ENCODE peak calls at places on chromosomes 12 and 14, in ten cellular contexts. One of them, this sample, is unnamed.
A peak's percentile ranks its signal among the peaks of the same experiment; 100 is the strongest.

GRCh38 chr12:68794653-68795253 is 13.2 kb upstream of the MDM2 start:
- DNase-seq in A549: no peak
- DNase-seq in colonic mucosa: no peak
- DNase-seq in GM12878: no peak
- DNase-seq in tibial artery: no peak
- DNase-seq in body of pancreas: no peak
- DNase-seq in kidney: no peak
- DNase-seq in endodermal cell: no peak
- DNase-seq in CD8-positive, alpha-beta T cell: no peak
- DNase-seq in IMR-90: peak; percentile 86
- DNase-seq in this sample: no peak

GRCh38 chr14:74963705-74964271 is 8.4 kb upstream of the PGF start:
- DNase-seq in IMR-90: peak; percentile 76
- DNase-seq in GM12878: no peak
- DNase-seq in body of pancreas: no peak
- DNase-seq in colonic mucosa: no peak
- DNase-seq in A549: no peak
- DNase-seq in CD8-positive, alpha-beta T cell: no peak
- DNase-seq in tibial artery: no peak
- DNase-seq in endodermal cell: no peak
- DNase-seq in kidney: no peak
- DNase-seq in this sample: no peak

GRCh38 chr12:91180577-91180976 is 2.0 kb downstream of the DCN start:
- DNase-seq in CD8-positive, alpha-beta T cell: no peak
- DNase-seq in endodermal cell: no peak
- DNase-seq in A549: no peak
- DNase-seq in colonic mucosa: no peak
- DNase-seq in GM12878: no peak
- DNase-seq in body of pancreas: no peak
- DNase-seq in kidney: no peak
- DNase-seq in IMR-90: peak; percentile 78
- DNase-seq in tibial artery: no peak
- DNase-seq in this sample: no peak

GRCh38 chr12:104411826-104412626 is 44.7 kb upstream of the CHST11 start:
- DNase-seq in colonic mucosa: no peak
- DNase-seq in tibial artery: no peak
- DNase-seq in GM12878: no peak
- DNase-seq in body of pancreas: no peak
- DNase-seq in CD8-positive, alpha-beta T cell: no peak
- DNase-seq in endodermal cell: peak; percentile 70
- DNase-seq in kidney: no peak
- DNase-seq in A549: no peak
- DNase-seq in IMR-90: peak; percentile 40
- DNase-seq in this sample: no peak

GRCh38 chr12:57896437-57897201 is 44.7 kb upstream of the ATP23 start:
- DNase-seq in endodermal cell: peak; percentile 92
- DNase-seq in kidney: peak; percentile 95
- DNase-seq in A549: peak; percentile 62
- DNase-seq in IMR-90: peak; percentile 64
- DNase-seq in CD8-positive, alpha-beta T cell: no peak
- DNase-seq in tibial artery: peak; percentile 91
- DNase-seq in colonic mucosa: peak; percentile 83
- DNase-seq in body of pancreas: peak; percentile 73
- DNase-seq in GM12878: no peak
- DNase-seq in this sample: peak; percentile 84

GRCh38 chr12:65556676-65557424 is 267.4 kb upstream of the HMGA2 start:
- DNase-seq in kidney: peak; percentile 89
- DNase-seq in body of pancreas: peak; percentile 75
- DNase-seq in CD8-positive, alpha-beta T cell: peak; percentile 44
- DNase-seq in tibial artery: peak; percentile 82
- DNase-seq in GM12878: peak; percentile 9
- DNase-seq in endodermal cell: peak; percentile 98
- DNase-seq in colonic mucosa: peak; percentile 82
- DNase-seq in IMR-90: peak; percentile 85
- DNase-seq in A549: peak; percentile 77
- DNase-seq in this sample: peak; percentile 86

GRCh38 chr12:49019435-49020317 is 1.1 kb upstream of the PRKAG1 start:
- DNase-seq in endodermal cell: peak; percentile 87
- DNase-seq in tibial artery: no peak
- DNase-seq in CD8-positive, alpha-beta T cell: peak; percentile 56
- DNase-seq in kidney: no peak
- DNase-seq in body of pancreas: peak; percentile 42
- DNase-seq in A549: peak; percentile 92
- DNase-seq in IMR-90: peak; percentile 23
- DNase-seq in GM12878: no peak
- DNase-seq in colonic mucosa: no peak
- DNase-seq in this sample: no peak

GRCh38 chr12:18888062-18888461 is 150.1 kb downstream of the CAPZA3 start:
- DNase-seq in IMR-90: no peak
- DNase-seq in kidney: no peak
- DNase-seq in A549: no peak
- DNase-seq in body of pancreas: no peak
- DNase-seq in GM12878: no peak
- DNase-seq in tibial artery: no peak
- DNase-seq in colonic mucosa: no peak
- DNase-seq in endodermal cell: no peak
- DNase-seq in CD8-positive, alpha-beta T cell: no peak
- DNase-seq in this sample: no peak

GRCh38 chr12:6883683-6884082 is 10.6 kb upstream of the SPSB2 start:
- DNase-seq in IMR-90: no peak
- DNase-seq in kidney: peak; percentile 65
- DNase-seq in body of pancreas: no peak
- DNase-seq in A549: no peak
- DNase-seq in endodermal cell: no peak
- DNase-seq in tibial artery: no peak
- DNase-seq in GM12878: no peak
- DNase-seq in CD8-positive, alpha-beta T cell: no peak
- DNase-seq in colonic mucosa: no peak
- DNase-seq in this sample: no peak

GRCh38 chr14:71538288-71538687 is 393.9 kb upstream of the RGS6 start:
- DNase-seq in body of pancreas: no peak
- DNase-seq in A549: no peak
- DNase-seq in endodermal cell: no peak
- DNase-seq in colonic mucosa: no peak
- DNase-seq in kidney: no peak
- DNase-seq in IMR-90: no peak
- DNase-seq in CD8-positive, alpha-beta T cell: no peak
- DNase-seq in tibial artery: no peak
- DNase-seq in GM12878: no peak
- DNase-seq in this sample: no peak

GRCh38 chr12:46659032-46659703 is 166.6 kb downstream of the SLC38A4 start:
- DNase-seq in IMR-90: peak; percentile 36
- DNase-seq in body of pancreas: no peak
- DNase-seq in CD8-positive, alpha-beta T cell: no peak
- DNase-seq in endodermal cell: no peak
- DNase-seq in GM12878: no peak
- DNase-seq in colonic mucosa: no peak
- DNase-seq in A549: no peak
- DNase-seq in tibial artery: no peak
- DNase-seq in kidney: no peak
- DNase-seq in this sample: no peak

GRCh38 chr12:109131522-109132050 is 15.2 kb downstream of the ACACB start:
- DNase-seq in GM12878: no peak
- DNase-seq in body of pancreas: peak; percentile 52
- DNase-seq in A549: no peak
- DNase-seq in tibial artery: peak; percentile 42
- DNase-seq in colonic mucosa: no peak
- DNase-seq in IMR-90: no peak
- DNase-seq in kidney: no peak
- DNase-seq in CD8-positive, alpha-beta T cell: no peak
- DNase-seq in endodermal cell: no peak
- DNase-seq in this sample: no peak
- H3K4me3 ChIP-seq in GM12878: no peak overlapping the region
- H3K4me3 ChIP-seq in body of pancreas: no peak overlapping the region
- H3K4me3 ChIP-seq in A549: no peak overlapping the region
- H3K4me3 ChIP-seq in tibial artery: no peak overlapping the region
- H3K4me3 ChIP-seq in colonic mucosa: no peak overlapping the region
- H3K4me3 ChIP-seq in IMR-90: no peak overlapping the region
- H3K4me3 ChIP-seq in kidney: no peak overlapping the region
- H3K4me3 ChIP-seq in CD8-positive, alpha-beta T cell: no peak overlapping the region
- H3K4me3 ChIP-seq in endodermal cell: no peak overlapping the region
- H3K4me3 ChIP-seq in this sample: no peak overlapping the region

GRCh38 chr14:99560946-99561683 is 42.9 kb downstream of the CCDC85C start:
- DNase-seq in tibial artery: no peak
- DNase-seq in A549: no peak
- DNase-seq in body of pancreas: peak; percentile 87
- DNase-seq in colonic mucosa: no peak
- DNase-seq in endodermal cell: no peak
- DNase-seq in IMR-90: no peak
- DNase-seq in CD8-positive, alpha-beta T cell: no peak
- DNase-seq in kidney: peak; percentile 90
- DNase-seq in GM12878: no peak
- DNase-seq in this sample: peak; percentile 49
- H3K4me1 ChIP-seq in tibial artery: peaks cover 51% of the 10 kb centered on the region
- H3K4me1 ChIP-seq in A549: peaks cover 54% of the 10 kb centered on the region
- H3K4me1 ChIP-seq in body of pancreas: peaks cover 91% of the 10 kb centered on the region
- H3K4me1 ChIP-seq in colonic mucosa: peaks cover 21% of the 10 kb centered on the region
- H3K4me1 ChIP-seq in endodermal cell: no peaks in the 10 kb centered on the region
- H3K4me1 ChIP-seq in IMR-90: peaks cover 34% of the 10 kb centered on the region
- H3K4me1 ChIP-seq in CD8-positive, alpha-beta T cell: no peaks in the 10 kb centered on the region
- H3K4me1 ChIP-seq in kidney: peaks cover 47% of the 10 kb centered on the region
- H3K4me1 ChIP-seq in GM12878: no peaks in the 10 kb centered on the region
- H3K4me1 ChIP-seq in this sample: peaks cover 30% of the 10 kb centered on the region

GRCh38 chr14:105944632-105945610 is 418.5 kb downstream of the TMEM121 start:
- DNase-seq in IMR-90: no peak
- DNase-seq in CD8-positive, alpha-beta T cell: peak; percentile 71
- DNase-seq in GM12878: no peak
- DNase-seq in tibial artery: peak; percentile 63
- DNase-seq in body of pancreas: peak; percentile 77
- DNase-seq in A549: peak; percentile 38
- DNase-seq in colonic mucosa: peak; percentile 68
- DNase-seq in endodermal cell: peak; percentile 58
- DNase-seq in kidney: peak; percentile 83
- DNase-seq in this sample: peak; percentile 81
- TF ChIP-seq CTCF in IMR-90: no peak
- TF ChIP-seq CTCF in CD8-positive, alpha-beta T cell: peak; percentile 88
- TF ChIP-seq CTCF in GM12878: no peak
- TF ChIP-seq CTCF in tibial artery: peak; percentile 74
- TF ChIP-seq CTCF in body of pancreas: peak; percentile 70
- TF ChIP-seq CTCF in A549: peak; percentile 77
- TF ChIP-seq CTCF in colonic mucosa: peak; percentile 80
- TF ChIP-seq CTCF in endodermal cell: peak; percentile 25
- TF ChIP-seq CTCF in kidney: peak; percentile 83
- TF ChIP-seq CTCF in this sample: peak; percentile 55

DNA sequence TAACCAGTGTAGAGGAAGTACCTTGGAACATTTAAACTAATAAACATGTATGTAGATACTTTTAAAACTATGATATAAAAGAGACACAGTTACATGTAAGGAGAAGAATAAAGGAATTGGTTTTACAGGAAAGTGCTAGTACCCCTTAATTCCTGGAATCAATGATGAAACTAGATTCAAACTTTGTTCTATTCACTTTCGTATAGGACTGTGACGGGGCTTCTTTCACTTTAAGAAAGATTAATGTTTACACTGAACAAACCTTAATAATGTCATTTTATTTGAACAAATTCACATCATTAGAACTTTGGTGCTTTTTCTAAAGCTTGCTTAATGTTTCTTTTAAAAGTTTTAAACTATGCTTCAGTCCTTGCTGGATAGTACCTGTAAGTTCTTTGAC is 35.9 kb downstream of the PAPOLA start:
- DNase-seq in GM12878: no peak
- DNase-seq in A549: no peak
- DNase-seq in CD8-positive, alpha-beta T cell: no peak
- DNase-seq in tibial artery: no peak
- DNase-seq in kidney: no peak
- DNase-seq in body of pancreas: no peak
- DNase-seq in colonic mucosa: no peak
- DNase-seq in endodermal cell: no peak
- DNase-seq in IMR-90: no peak
- DNase-seq in this sample: no peak
- H3K4me3 ChIP-seq in GM12878: no peak overlapping the region
- H3K4me3 ChIP-seq in A549: peak overlapping the region; percentile 25
- H3K4me3 ChIP-seq in CD8-positive, alpha-beta T cell: no peak overlapping the region
- H3K4me3 ChIP-seq in tibial artery: no peak overlapping the region
- H3K4me3 ChIP-seq in kidney: peak overlapping the region; percentile 10
- H3K4me3 ChIP-seq in body of pancreas: no peak overlapping the region
- H3K4me3 ChIP-seq in colonic mucosa: no peak overlapping the region
- H3K4me3 ChIP-seq in endodermal cell: no peak overlapping the region
- H3K4me3 ChIP-seq in IMR-90: no peak overlapping the region
- H3K4me3 ChIP-seq in this sample: no peak overlapping the region

GRCh38 chr12:123098780-123099179 is 52.1 kb downstream of the PITPNM2 start:
- DNase-seq in CD8-positive, alpha-beta T cell: no peak
- DNase-seq in body of pancreas: no peak
- DNase-seq in tibial artery: no peak
- DNase-seq in endodermal cell: no peak
- DNase-seq in colonic mucosa: no peak
- DNase-seq in A549: no peak
- DNase-seq in GM12878: no peak
- DNase-seq in kidney: no peak
- DNase-seq in IMR-90: no peak
- DNase-seq in this sample: no peak

GRCh38 chr12:123100882-123101281 is 50.0 kb downstream of the PITPNM2 start:
- DNase-seq in endodermal cell: no peak
- DNase-seq in CD8-positive, alpha-beta T cell: no peak
- DNase-seq in GM12878: no peak
- DNase-seq in colonic mucosa: no peak
- DNase-seq in tibial artery: no peak
- DNase-seq in kidney: no peak
- DNase-seq in body of pancreas: no peak
- DNase-seq in IMR-90: no peak
- DNase-seq in A549: no peak
- DNase-seq in this sample: no peak

GRCh38 chr12:123101467-123102004 is 49.4 kb downstream of the PITPNM2 start:
- DNase-seq in GM12878: no peak
- DNase-seq in IMR-90: no peak
- DNase-seq in CD8-positive, alpha-beta T cell: no peak
- DNase-seq in colonic mucosa: no peak
- DNase-seq in kidney: no peak
- DNase-seq in A549: no peak
- DNase-seq in endodermal cell: no peak
- DNase-seq in body of pancreas: no peak
- DNase-seq in tibial artery: no peak
- DNase-seq in this sample: no peak

GRCh38 chr12:123097521-123098084 is 53.3 kb downstream of the PITPNM2 start:
- DNase-seq in CD8-positive, alpha-beta T cell: no peak
- DNase-seq in IMR-90: no peak
- DNase-seq in body of pancreas: peak; percentile 39
- DNase-seq in kidney: no peak
- DNase-seq in GM12878: no peak
- DNase-seq in tibial artery: peak; percentile 82
- DNase-seq in endodermal cell: no peak
- DNase-seq in colonic mucosa: peak; percentile 45
- DNase-seq in A549: no peak
- DNase-seq in this sample: no peak

GRCh38 chr12:123099556-123100192 is 51.2 kb downstream of the PITPNM2 start:
- DNase-seq in endodermal cell: no peak
- DNase-seq in colonic mucosa: no peak
- DNase-seq in A549: no peak
- DNase-seq in body of pancreas: no peak
- DNase-seq in CD8-positive, alpha-beta T cell: no peak
- DNase-seq in GM12878: no peak
- DNase-seq in tibial artery: no peak
- DNase-seq in IMR-90: no peak
- DNase-seq in kidney: no peak
- DNase-seq in this sample: no peak
- H3K4me1 ChIP-seq in endodermal cell: peaks cover 11% of the 10 kb centered on the region
- H3K4me1 ChIP-seq in colonic mucosa: no peaks in the 10 kb centered on the region
- H3K4me1 ChIP-seq in A549: peaks cover 38% of the 10 kb centered on the region
- H3K4me1 ChIP-seq in body of pancreas: peaks cover 9% of the 10 kb centered on the region
- H3K4me1 ChIP-seq in CD8-positive, alpha-beta T cell: peaks cover 12% of the 10 kb centered on the region
- H3K4me1 ChIP-seq in GM12878: no peaks in the 10 kb centered on the region
- H3K4me1 ChIP-seq in tibial artery: peaks cover 25% of the 10 kb centered on the region
- H3K4me1 ChIP-seq in IMR-90: peaks cover 22% of the 10 kb centered on the region
- H3K4me1 ChIP-seq in kidney: peaks cover 14% of the 10 kb centered on the region
- H3K4me1 ChIP-seq in this sample: peaks cover 10% of the 10 kb centered on the region